ENCODE peak calls at places on chromosomes 13 and 19, in nine cellular contexts. R is SW 1271; H is CD8-positive, alpha-beta memory T cell; J is RPMI7951; O is stromal cell of bone marrow; C is M059J; G is NCI-H510A; V is fibroblast of lung; I is heart left ventricle. N is an unnamed sample.

GRCh38 chr19:3479177-3479818 is 1.0 kb downstream of the SMIM24 start:
- DNase-seq in R (no peak), H (peak), J (no peak), O (no peak), C (no peak), G (no peak), V (no peak), I (no peak), N (no peak)

GRCh38 chr19:14002571-14003278 is 3.4 kb downstream of the RFX1 start:
- DNase-seq in R (no peak), H (peak), J (no peak), O (no peak), C (no peak), G (no peak), V (no peak), I (peak), N (no peak)

GRCh38 chr13:79631260-79631659 is 150.3 kb downstream of the NDFIP2 start:
- DNase-seq in R (peak), H (no peak), J (peak), O (peak), C (peak), G (no peak), V (peak), I (no peak), N (peak)

GRCh38 chr19:39362682-39363657 is 20.7 kb downstream of the SAMD4B start:
- DNase-seq in R (no peak), H (no peak), J (peak), O (peak), C (peak), G (no peak), V (peak), I (no peak), N (peak)

GRCh38 chr19:53333071-53333465 is 481 bp upstream of the ZNF845 start:
- DNase-seq in R (no peak), H (no peak), J (no peak), O (peak), C (no peak), G (no peak), V (no peak), I (peak), N (peak)

GRCh38 chr13:112131740-112132113 is 64.8 kb downstream of the SOX1 start:
- DNase-seq in R (no peak), H (no peak), J (no peak), O (no peak), C (no peak), G (no peak), V (no peak), I (no peak), N (no peak)

GRCh38 chr19:30651066-30651465 is 278.9 kb downstream of the ZNF536 start:
- DNase-seq in R (no peak), H (no peak), J (no peak), O (no peak), C (no peak), G (no peak), V (no peak), I (no peak), N (no peak)

GRCh38 chr19:40921005-40921897 is 39.2 kb upstream of the CYP2A7 start:
- DNase-seq in R (no peak), H (no peak), J (peak), O (no peak), C (peak), G (peak), V (peak), I (no peak), N (no peak)

GRCh38 chr13:21326155-21327030 is 132.7 kb downstream of the ZDHHC20 start:
- DNase-seq in R (no peak), H (peak), J (peak), O (no peak), C (no peak), G (no peak), V (peak), I (no peak), N (peak)

GRCh38 chr13:51336746-51337145 is 2.7 kb upstream of the SERPINE3 start:
- DNase-seq in R (no peak), H (no peak), J (no peak), O (no peak), C (no peak), G (no peak), V (no peak), I (no peak), N (no peak)

GRCh38 chr19:55084416-55084815 is 8.7 kb downstream of the EPS8L1 start:
- DNase-seq in R (no peak), H (no peak), J (no peak), O (no peak), C (no peak), G (no peak), V (no peak), I (peak), N (no peak)

GRCh38 chr13:95296326-95296939 is 4.8 kb downstream of the ABCC4 start:
- DNase-seq in R (peak), H (peak), J (peak), O (no peak), C (no peak), G (no peak), V (no peak), I (no peak), N (peak)

GRCh38 chr13:48860369-48860768 is 115.3 kb upstream of the FNDC3A start:
- DNase-seq in R (no peak), H (no peak), J (no peak), O (no peak), C (no peak), G (no peak), V (no peak), I (no peak), N (no peak)

GRCh38 chr13:101474419-101474957 is 22.0 kb downstream of the ITGBL1 start:
- DNase-seq in R (peak), H (no peak), J (peak), O (no peak), C (peak), G (no peak), V (peak), I (no peak), N (peak)

GRCh38 chr19:11159598-11160001 is 4.0 kb upstream of the SPC24 start:
- DNase-seq in R (no peak), H (no peak), J (no peak), O (no peak), C (no peak), G (no peak), V (peak), I (no peak), N (no peak)

GRCh38 chr13:110713981-110714797 is 689 bp downstream of the ING1 start:
- DNase-seq in R (no peak), H (peak), J (peak), O (peak), C (peak), G (peak), V (peak), I (peak), N (no peak)

GRCh38 chr13:62092536-62092935 is 676.9 kb upstream of the PCDH20 start:
- DNase-seq in R (no peak), H (no peak), J (no peak), O (no peak), C (no peak), G (no peak), V (no peak), I (no peak), N (no peak)

GRCh38 chr19:49301165-49301865 is 23.7 kb downstream of the SLC6A16 start:
- DNase-seq in R (no peak), H (peak), J (peak), O (peak), C (peak), G (no peak), V (peak), I (peak), N (peak)

GRCh38 chr19:7917292-7918061 is 2.7 kb upstream of the SNAPC2 start:
- DNase-seq in R (no peak), H (peak), J (no peak), O (no peak), C (peak), G (no peak), V (peak), I (no peak), N (peak)

GRCh38 chr13:47109028-47109427 is 212.2 kb upstream of the HTR2A start:
- DNase-seq in R (no peak), H (no peak), J (peak), O (no peak), C (no peak), G (no peak), V (no peak), I (no peak), N (peak)

GRCh38 chr19:46197314-46198070 is 32.0 kb upstream of the IGFL1 start:
- DNase-seq in R (no peak), H (no peak), J (no peak), O (no peak), C (peak), G (no peak), V (no peak), I (no peak), N (no peak)

GRCh38 chr19:18091217-18091608 is 4.5 kb upstream of the IL12RB1 start:
- DNase-seq in R (no peak), H (peak), J (no peak), O (no peak), C (no peak), G (no peak), V (no peak), I (peak), N (no peak)

GRCh38 chr19:44728178-44728577 is 20.3 kb upstream of the BCL3 start:
- DNase-seq in R (no peak), H (no peak), J (no peak), O (no peak), C (no peak), G (no peak), V (no peak), I (no peak), N (no peak)

GRCh38 chr13:99582511-99582910 is 81.2 kb downstream of the TM9SF2 start:
- DNase-seq in R (no peak), H (no peak), J (no peak), O (no peak), C (no peak), G (no peak), V (no peak), I (no peak), N (no peak)

GRCh38 chr13:79919109-79919508 is 421.8 kb downstream of the SPRY2 start:
- DNase-seq in R (no peak), H (no peak), J (no peak), O (no peak), C (no peak), G (no peak), V (no peak), I (no peak), N (no peak)

GRCh38 chr13:113933901-113934300 is 40.0 kb downstream of the C13orf46 start:
- DNase-seq in R (no peak), H (no peak), J (no peak), O (no peak), C (no peak), G (no peak), V (no peak), I (peak), N (no peak)

GRCh38 chr19:41350735-41351338 is 2.9 kb downstream of the TGFB1 start:
- DNase-seq in R (no peak), H (no peak), J (peak), O (no peak), C (no peak), G (no peak), V (no peak), I (no peak), N (peak)

GRCh38 chr13:48263196-48263595 is 30.2 kb downstream of the ITM2B start:
- DNase-seq in R (no peak), H (no peak), J (peak), O (no peak), C (peak), G (no peak), V (no peak), I (no peak), N (no peak)

GRCh38 chr13:94329754-94330551 is 149.5 kb downstream of the DCT start:
- DNase-seq in R (no peak), H (no peak), J (peak), O (peak), C (peak), G (no peak), V (peak), I (no peak), N (peak)

GRCh38 chr13:95481051-95481775 is 71.3 kb upstream of the CLDN10 start:
- DNase-seq in R (no peak), H (no peak), J (no peak), O (peak), C (peak), G (no peak), V (peak), I (no peak), N (no peak)

GRCh38 chr13:59301166-59301551 is 862.6 kb downstream of the DIAPH3 start:
- DNase-seq in R (no peak), H (no peak), J (no peak), O (no peak), C (no peak), G (no peak), V (no peak), I (no peak), N (no peak)

GRCh38 chr13:19581675-19582074 is 20.3 kb upstream of the TPTE2 start:
- DNase-seq in R (no peak), H (no peak), J (no peak), O (no peak), C (no peak), G (no peak), V (no peak), I (no peak), N (no peak)

GRCh38 chr19:57934820-57935665 is at the start of gene ZNF418:
- DNase-seq in R (no peak), H (peak), J (peak), O (peak), C (peak), G (peak), V (peak), I (no peak), N (peak)

GRCh38 chr19:49473868-49474544 is at the start of gene FLT3LG:
- DNase-seq in R (no peak), H (peak), J (peak), O (peak), C (peak), G (no peak), V (peak), I (peak), N (peak)

N was measured in AG10803.